ENCODE peak calls at places on chromosomes 11 and 22, in seven cellular contexts. N is CD4-positive, alpha-beta T cell; Y is heart right ventricle; X is effector memory CD4-positive, alpha-beta T cell; H is ovary; F is left lung; S is right lobe of liver. Z is an unnamed sample.

GRCh38 chr22:49535126-49535525 is 292.5 kb downstream of the BRD1 start:
- DNase-seq in N (no peak), Y (no peak), X (no peak), H (peak; percentile 7), F (peak; percentile 43), S (no peak), Z (no peak)

GRCh38 chr11:94876645-94877445 is 96.5 kb downstream of the CWC15 start:
- DNase-seq in N (peak; percentile 7), Y (peak; percentile 84), X (no peak), H (peak; percentile 86), F (peak; percentile 81), S (peak; percentile 64), Z (peak; percentile 76)

GRCh38 chr11:37422511-37422910 is 824.5 kb upstream of the RAG2 start:
- DNase-seq in N (no peak), Y (no peak), X (no peak), H (no peak), F (no peak), S (no peak), Z (no peak)

GRCh38 chr22:43714104-43714503 is 98.0 kb downstream of the EFCAB6 start:
- DNase-seq in N (no peak), Y (no peak), X (no peak), H (no peak), F (no peak), S (no peak), Z (no peak)

GRCh38 chr11:83852775-83853442 is 566.7 kb upstream of the CCDC90B start:
- DNase-seq in N (no peak), Y (no peak), X (no peak), H (no peak), F (no peak), S (no peak), Z (no peak)

GRCh38 chr22:28442951-28443876 is 236.4 kb downstream of the TTC28 start:
- DNase-seq in N (peak; percentile 19), Y (peak; percentile 78), X (no peak), H (peak; percentile 64), F (peak; percentile 83), S (peak; percentile 76), Z (peak; percentile 79)

GRCh38 chr22:29055192-29055830 is 6.3 kb downstream of the C22orf31 start:
- DNase-seq in N (no peak), Y (no peak), X (no peak), H (no peak), F (no peak), S (no peak), Z (no peak)

GRCh38 chr22:22576244-22576988 is 17.4 kb upstream of the PRAME start:
- DNase-seq in N (peak; percentile 13), Y (peak; percentile 44), X (no peak), H (peak; percentile 65), F (no peak), S (peak; percentile 69), Z (peak; percentile 74)

GRCh38 chr11:35906681-35907080 is 37.2 kb upstream of the LDLRAD3 start:
- DNase-seq in N (no peak), Y (no peak), X (no peak), H (no peak), F (no peak), S (no peak), Z (no peak)

GRCh38 chr11:76371170-76371569 is 9.8 kb downstream of the THAP12 start:
- DNase-seq in N (no peak), Y (no peak), X (no peak), H (no peak), F (no peak), S (no peak), Z (no peak)

GRCh38 chr22:36366291-36366708 is 21.5 kb downstream of the MYH9 start:
- DNase-seq in N (no peak), Y (no peak), X (peak; percentile 47), H (no peak), F (no peak), S (no peak), Z (no peak)

GRCh38 chr11:2139691-2140337 is 625 bp upstream of the IGF2 start:
- DNase-seq in N (no peak), Y (no peak), X (no peak), H (peak; percentile 63), F (peak; percentile 64), S (peak; percentile 50), Z (no peak)

GRCh38 chr11:116276051-116277044 is 496.4 kb downstream of the BUD13 start:
- DNase-seq in N (peak; percentile 59), Y (peak; percentile 70), X (peak; percentile 43), H (peak; percentile 77), F (peak; percentile 93), S (peak; percentile 78), Z (peak; percentile 91)

GRCh38 chr22:38240734-38241252 is 32.0 kb downstream of the TMEM184B start:
- DNase-seq in N (no peak), Y (no peak), X (no peak), H (no peak), F (no peak), S (no peak), Z (no peak)

GRCh38 chr11:28759311-28759710 is 651.1 kb downstream of the METTL15 start:
- DNase-seq in N (no peak), Y (no peak), X (no peak), H (no peak), F (no peak), S (no peak), Z (no peak)

GRCh38 chr11:18704698-18705097 is 6.1 kb downstream of the TMEM86A start:
- DNase-seq in N (no peak), Y (no peak), X (no peak), H (no peak), F (no peak), S (no peak), Z (no peak)

GRCh38 chr22:37002633-37003032 is 16.6 kb downstream of the TST start:
- DNase-seq in N (no peak), Y (no peak), X (no peak), H (no peak), F (no peak), S (no peak), Z (no peak)

GRCh38 chr11:62880231-62880802 is 379 bp upstream of the SLC3A2 start:
- DNase-seq in N (no peak), Y (no peak), X (no peak), H (peak; percentile 80), F (peak; percentile 83), S (no peak), Z (no peak)

GRCh38 chr11:19567996-19568395 is 144.6 kb upstream of the NAV2 start:
- DNase-seq in N (no peak), Y (no peak), X (no peak), H (no peak), F (no peak), S (no peak), Z (no peak)

GRCh38 chr11:70894566-70894965 is 357.8 kb downstream of the SHANK2 start:
- DNase-seq in N (no peak), Y (no peak), X (no peak), H (no peak), F (peak; percentile 60), S (peak; percentile 32), Z (peak; percentile 38)

GRCh38 chr22:46674367-46674781 is 54.2 kb downstream of the GRAMD4 start:
- DNase-seq in N (peak; percentile 76), Y (peak; percentile 85), X (peak; percentile 87), H (no peak), F (peak; percentile 89), S (no peak), Z (no peak)

GRCh38 chr11:63970902-63971301 is 3.5 kb upstream of the COX8A start:
- DNase-seq in N (no peak), Y (no peak), X (no peak), H (no peak), F (no peak), S (no peak), Z (no peak)

GRCh38 chr22:29539105-29539504 is 14.5 kb downstream of the THOC5 start:
- DNase-seq in N (no peak), Y (no peak), X (no peak), H (no peak), F (no peak), S (no peak), Z (no peak)

GRCh38 chr11:77201991-77202841 is 74.2 kb downstream of the MYO7A start:
- DNase-seq in N (no peak), Y (no peak), X (no peak), H (peak; percentile 19), F (no peak), S (peak; percentile 52), Z (peak; percentile 52)

GRCh38 chr11:122253541-122254317 is 137.7 kb upstream of the BLID start:
- DNase-seq in N (no peak), Y (no peak), X (no peak), H (no peak), F (no peak), S (no peak), Z (no peak)

GRCh38 chr22:17247832-17248231 is 28.6 kb upstream of the ADA2 start:
- DNase-seq in N (no peak), Y (no peak), X (no peak), H (no peak), F (no peak), S (no peak), Z (no peak)

GRCh38 chr11:86941077-86941870 is 13.9 kb downstream of the FZD4 start:
- DNase-seq in N (no peak), Y (no peak), X (no peak), H (no peak), F (no peak), S (peak; percentile 65), Z (no peak)
- H3K9me3 ChIP-seq in N (no peaks in the 10 kb centered on the region), Y (no peaks in the 10 kb centered on the region), X (no peaks in the 10 kb centered on the region), H (no peaks in the 10 kb centered on the region), F (no peaks in the 10 kb centered on the region), S (no peaks in the 10 kb centered on the region), Z (no peaks in the 10 kb centered on the region)

GRCh38 chr11:50278756-50279155 is 246.1 kb downstream of the OR4C45 start:
- DNase-seq in N (no peak), Y (no peak), X (no peak), H (no peak), F (no peak), S (no peak), Z (no peak)
- H3K9me3 ChIP-seq in N (no peaks in the 10 kb centered on the region), Y (no peaks in the 10 kb centered on the region), X (no peaks in the 10 kb centered on the region), H (no peaks in the 10 kb centered on the region), F (no peaks in the 10 kb centered on the region), S (no peaks in the 10 kb centered on the region), Z (no peaks in the 10 kb centered on the region)

DNA sequence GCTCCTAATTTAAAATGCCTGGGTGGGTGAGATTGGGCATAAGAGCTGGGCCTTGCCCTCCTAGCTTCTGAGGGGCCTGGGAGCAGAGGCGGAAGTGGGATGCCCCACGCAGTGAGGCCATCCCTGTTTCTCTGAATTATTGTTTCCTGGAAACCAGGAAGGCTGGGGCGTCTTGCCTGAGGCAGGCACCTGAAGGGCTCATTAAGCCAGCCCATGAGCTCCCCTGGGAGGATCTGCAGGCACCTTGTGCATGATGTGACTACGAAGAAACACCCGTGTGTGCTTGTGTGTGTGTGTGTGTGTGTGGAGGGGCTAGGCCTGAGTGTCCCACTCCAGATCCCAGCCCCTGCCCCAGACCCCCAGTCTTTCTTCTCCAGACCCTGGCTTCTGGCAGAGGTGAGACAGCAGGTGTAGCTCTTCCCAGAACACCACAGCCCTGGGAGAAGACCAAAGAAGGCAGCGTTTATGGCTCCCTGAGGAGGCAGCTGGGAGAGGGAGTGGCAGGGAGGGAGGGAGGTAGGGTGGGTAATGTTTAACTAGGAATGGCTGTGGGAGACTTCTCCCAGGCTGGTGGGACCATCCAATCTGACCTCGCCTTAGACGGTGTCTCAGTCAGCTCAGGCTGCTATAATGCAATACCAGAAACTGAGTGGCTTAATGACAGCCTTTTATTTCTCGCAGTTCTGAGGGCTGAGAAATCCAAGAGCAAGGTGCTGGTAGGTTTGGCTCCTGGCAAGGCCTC is 2.1 kb upstream of the BATF2 start:
- DNase-seq in N (no peak), Y (no peak), X (no peak), H (no peak), F (no peak), S (no peak), Z (no peak)
- H3K9me3 ChIP-seq in N (no peaks in the 10 kb centered on the region), Y (no peaks in the 10 kb centered on the region), X (no peaks in the 10 kb centered on the region), H (no peaks in the 10 kb centered on the region), F (no peaks in the 10 kb centered on the region), S (no peaks in the 10 kb centered on the region), Z (no peaks in the 10 kb centered on the region)

GRCh38 chr11:82782825-82783374 is 49.2 kb upstream of the FAM181B start:
- DNase-seq in N (no peak), Y (no peak), X (no peak), H (no peak), F (no peak), S (no peak), Z (no peak)
- H3K9me3 ChIP-seq in N (no peaks in the 10 kb centered on the region), Y (no peaks in the 10 kb centered on the region), X (no peaks in the 10 kb centered on the region), H (no peaks in the 10 kb centered on the region), F (no peaks in the 10 kb centered on the region), S (no peaks in the 10 kb centered on the region), Z (no peaks in the 10 kb centered on the region)

Z was measured in upper lobe of right lung.